ENCODE peak calls at places on chromosomes 5 and 9, in six cellular contexts. D is CD8-positive, alpha-beta T cell; K is A549; E is kidney epithelial cell; Y is nephron progenitor cell; N is GM13977. Z is an unnamed sample.

GRCh38 chr9:80793706-80794105 is 895.6 kb downstream of the TLE1 start:
- DNase-seq in D (no peak), K (no peak), E (no peak), Y (no peak), N (no peak), Z (no peak)

GRCh38 chr9:104858271-104858670 is 69.7 kb downstream of the ABCA1 start:
- DNase-seq in D (no peak), K (no peak), E (no peak), Y (no peak), N (no peak), Z (no peak)

GRCh38 chr9:70478963-70479641 is 64.6 kb upstream of the KLF9 start:
- DNase-seq in D (no peak), K (no peak), E (no peak), Y (no peak), N (no peak), Z (no peak)

GRCh38 chr9:132129535-132129934 is 32.3 kb upstream of the NTNG2 start:
- DNase-seq in D (no peak), K (no peak), E (no peak), Y (no peak), N (no peak), Z (no peak)

GRCh38 chr5:180204420-180204819 is 4.6 kb downstream of the RASGEF1C start:
- DNase-seq in D (no peak), K (no peak), E (no peak), Y (no peak), N (no peak), Z (no peak)

GRCh38 chr5:132226516-132227234 is 978 bp downstream of the P4HA2 start:
- DNase-seq in D (no peak), K (no peak), E (no peak), Y (no peak), N (no peak), Z (no peak)

GRCh38 chr5:83510199-83510730 is 38.7 kb downstream of the VCAN start:
- DNase-seq in D (no peak), K (no peak), E (no peak), Y (no peak), N (peak; percentile 45), Z (no peak)

GRCh38 chr5:168299372-168299771 is 7.9 kb downstream of the WWC1 start:
- DNase-seq in D (no peak), K (no peak), E (no peak), Y (no peak), N (no peak), Z (no peak)

GRCh38 chr5:57844410-57844809 is 361.8 kb upstream of the ACTBL2 start:
- DNase-seq in D (no peak), K (no peak), E (no peak), Y (no peak), N (no peak), Z (no peak)

GRCh38 chr5:23139338-23140171 is 286.4 kb upstream of the CDH12 start:
- DNase-seq in D (no peak), K (no peak), E (no peak), Y (no peak), N (peak; percentile 24), Z (no peak)

GRCh38 chr5:58497956-58498942 is 7.0 kb downstream of the GAPT start:
- DNase-seq in D (no peak), K (peak; percentile 28), E (no peak), Y (peak; percentile 62), N (no peak), Z (peak; percentile 51)

GRCh38 chr5:179054036-179054785 is 6.0 kb upstream of the ZNF354C start:
- DNase-seq in D (no peak), K (no peak), E (no peak), Y (no peak), N (no peak), Z (no peak)

GRCh38 chr5:146475190-146475801 is 28.2 kb downstream of the TCERG1 start:
- DNase-seq in D (no peak), K (no peak), E (no peak), Y (no peak), N (no peak), Z (no peak)
- TF ChIP-seq CTCF in D (peak; percentile 19), K (no peak), E (peak; percentile 26), Y (no peak), N (no peak), Z (peak; percentile 47)

GRCh38 chr5:53030828-53031425 is 41.8 kb downstream of the ITGA2 start:
- DNase-seq in D (no peak), K (no peak), E (no peak), Y (no peak), N (no peak), Z (no peak)

GRCh38 chr5:53024535-53024934 is 35.4 kb downstream of the ITGA2 start:
- DNase-seq in D (no peak), K (no peak), E (no peak), Y (no peak), N (no peak), Z (no peak)

GRCh38 chr5:53025506-53025905 is 36.4 kb downstream of the ITGA2 start:
- DNase-seq in D (no peak), K (no peak), E (no peak), Y (no peak), N (no peak), Z (no peak)

GRCh38 chr5:53029608-53030007 is 40.5 kb downstream of the ITGA2 start:
- DNase-seq in D (no peak), K (no peak), E (no peak), Y (no peak), N (no peak), Z (no peak)

GRCh38 chr5:53027913-53028312 is 38.8 kb downstream of the ITGA2 start:
- DNase-seq in D (no peak), K (no peak), E (peak; percentile 37), Y (no peak), N (no peak), Z (no peak)
- TF ChIP-seq CTCF in D (no peak), K (no peak), E (no peak), Y (no peak), N (no peak), Z (no peak)

GRCh38 chr5:11075010-11075860 is 314.2 kb upstream of the DAP start:
- DNase-seq in D (no peak), K (no peak), E (no peak), Y (no peak), N (no peak), Z (no peak)
- TF ChIP-seq CTCF in D (no peak), K (no peak), E (no peak), Y (peak; percentile 21), N (peak; percentile 22), Z (peak; percentile 38)

DNA sequence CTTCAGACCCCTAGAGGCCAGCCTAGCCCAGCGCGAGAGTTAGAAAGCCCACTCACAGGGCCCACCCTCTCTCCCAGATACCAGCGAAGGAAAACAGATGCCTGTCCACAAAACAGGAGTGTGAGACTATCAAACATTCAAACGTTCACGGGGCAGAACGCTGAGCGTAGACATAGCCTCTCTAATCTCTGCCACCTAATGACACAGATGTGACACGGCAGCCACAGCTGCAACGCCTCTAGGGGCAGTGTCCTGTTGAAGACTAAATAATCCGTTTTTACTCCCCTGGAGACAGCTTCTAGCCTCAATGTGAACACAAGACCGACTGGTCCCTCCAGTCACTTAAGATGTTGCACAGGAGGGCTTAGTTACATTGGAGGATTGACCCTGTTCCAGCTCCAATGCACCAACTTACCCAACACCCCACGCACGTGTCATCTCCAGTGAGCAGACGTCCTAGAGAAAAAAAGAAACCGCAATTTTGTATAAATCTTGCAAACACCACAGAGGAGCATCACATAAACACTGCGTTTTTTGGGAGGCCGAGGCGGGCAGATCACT is 14.3 kb downstream of the DIPK1B start:
- DNase-seq in D (no peak), K (no peak), E (no peak), Y (no peak), N (peak; percentile 87), Z (no peak)
- TF ChIP-seq CTCF in D (peak; percentile 63), K (peak; percentile 50), E (peak; percentile 58), Y (peak; percentile 27), N (peak; percentile 73), Z (peak; percentile 61)

GRCh38 chr9:101486693-101487442 is 46.8 kb upstream of the RNF20 start:
- DNase-seq in D (no peak), K (peak; percentile 73), E (no peak), Y (peak; percentile 72), N (peak; percentile 31), Z (peak; percentile 54)
- TF ChIP-seq CTCF in D (no peak), K (peak; percentile 39), E (peak; percentile 31), Y (peak; percentile 17), N (no peak), Z (no peak)

GRCh38 chr5:32848681-32849080 is 137.6 kb downstream of the NPR3 start:
- DNase-seq in D (no peak), K (no peak), E (no peak), Y (no peak), N (no peak), Z (no peak)
- TF ChIP-seq CTCF in D (no peak), K (no peak), E (no peak), Y (no peak), N (no peak), Z (no peak)

Z was measured in neural crest cell.